ENCODE peak calls at places on chromosomes 7 and 10, in ten cellular contexts. H is dermis blood vessel endothelial cell; J is stimulated activated CD4-positive, alpha-beta T cell treated with anti-CD3 and anti-CD28 coated beads, Interleukin-1b, Interleukin-23, amount 100 ng/mL, for 4 hours; X is memory B cell; W is left colon; M is GM10248; B is MCF 10A; Z is amniotic epithelial cell; O is EH; I is glutamatergic neuron. L is an unnamed sample.

GRCh38 chr7:157656195-157656769 is 319.5 kb downstream of the DNAJB6 start:
- DNase-seq in H (no peak), B (no peak), Z (no peak), J (no peak), I (peak; percentile 46), M (no peak), X (no peak), W (no peak), O (no peak), L (no peak)

GRCh38 chr7:142873281-142873784 is 12.2 kb downstream of the TRPV6 start:
- DNase-seq in O (peak; percentile 8), X (no peak), I (no peak), W (no peak), H (peak; percentile 16), Z (peak; percentile 6), M (peak; percentile 59), J (no peak), B (no peak), L (no peak)

GRCh38 chr10:82288461-82288881 is 413.5 kb downstream of the NRG3 start:
- DNase-seq in J (no peak), O (no peak), W (no peak), B (peak; percentile 81), I (no peak), X (no peak), H (no peak), Z (peak; percentile 86), M (no peak), L (no peak)

GRCh38 chr7:100662377-100662776 is 6.1 kb upstream of the ACTL6B start:
- DNase-seq in M (no peak), Z (no peak), H (no peak), O (no peak), I (no peak), W (no peak), B (no peak), X (no peak), J (no peak), L (no peak)

GRCh38 chr7:158957507-158957900 is 101.1 kb downstream of the DYNC2I1 start:
- DNase-seq in Z (no peak), I (peak; percentile 62), J (no peak), B (no peak), H (no peak), O (no peak), W (no peak), X (no peak), M (no peak), L (no peak)

GRCh38 chr7:151550601-151551286 is 31.0 kb upstream of the RHEB start:
- DNase-seq in Z (peak; percentile 99), J (no peak), W (no peak), M (no peak), O (peak; percentile 72), X (no peak), B (peak; percentile 37), I (no peak), H (peak; percentile 71), L (peak; percentile 97)

GRCh38 chr7:22350466-22351328 is 6.3 kb downstream of the RAPGEF5 start:
- DNase-seq in X (no peak), H (peak; percentile 72), O (peak; percentile 71), B (no peak), M (no peak), I (no peak), J (no peak), W (no peak), Z (peak; percentile 68), L (peak; percentile 36)

GRCh38 chr7:157688439-157689268 is 351.9 kb downstream of the DNAJB6 start:
- DNase-seq in W (no peak), I (no peak), H (no peak), O (no peak), J (no peak), M (no peak), Z (no peak), X (no peak), B (no peak), L (no peak)

GRCh38 chr7:123242467-123243097 is 42.8 kb upstream of the SLC13A1 start:
- DNase-seq in O (no peak), X (no peak), Z (no peak), M (no peak), W (peak; percentile 24), J (no peak), B (no peak), I (no peak), H (no peak), L (no peak)

GRCh38 chr7:44638611-44639557 is 32.5 kb downstream of the OGDH start:
- DNase-seq in Z (peak; percentile 55), J (peak; percentile 59), M (peak; percentile 81), X (peak; percentile 28), I (no peak), W (peak; percentile 91), H (peak; percentile 68), O (peak; percentile 84), B (peak; percentile 90), L (peak; percentile 79)

GRCh38 chr10:34145751-34146150 is 669.3 kb downstream of the PARD3 start:
- DNase-seq in H (peak; percentile 61), M (no peak), W (no peak), I (no peak), J (no peak), Z (peak; percentile 59), O (peak; percentile 87), B (peak; percentile 46), X (no peak), L (no peak)

GRCh38 chr7:134071355-134072331 is 55.5 kb upstream of the LRGUK start:
- DNase-seq in I (no peak), Z (no peak), M (peak; percentile 30), X (no peak), H (no peak), O (no peak), B (no peak), W (no peak), J (no peak), L (no peak)

GRCh38 chr7:69166979-69167516 is 431.2 kb upstream of the AUTS2 start:
- DNase-seq in I (no peak), J (no peak), O (no peak), X (no peak), B (no peak), Z (no peak), H (no peak), W (no peak), M (no peak), L (peak; percentile 1)

GRCh38 chr10:60417024-60417423 is 27.3 kb upstream of the ANK3 start:
- DNase-seq in X (no peak), B (no peak), H (no peak), W (no peak), Z (peak; percentile 65), I (no peak), J (no peak), M (no peak), O (no peak), L (no peak)

GRCh38 chr10:4733150-4733842 is 92.7 kb upstream of the AKR1E2 start:
- DNase-seq in W (no peak), Z (peak; percentile 23), M (no peak), O (no peak), J (no peak), I (no peak), B (peak; percentile 8), H (peak; percentile 55), X (no peak), L (peak; percentile 98)

GRCh38 chr10:78805176-78805575 is 263.6 kb upstream of the ZMIZ1 start:
- DNase-seq in X (no peak), Z (peak; percentile 98), I (no peak), M (no peak), H (no peak), B (no peak), W (peak; percentile 60), J (no peak), O (peak; percentile 100), L (peak; percentile 56)

GRCh38 chr10:4650109-4650508 is 175.9 kb upstream of the AKR1E2 start:
- DNase-seq in W (no peak), J (no peak), O (peak; percentile 59), Z (no peak), I (no peak), B (no peak), H (peak; percentile 70), M (no peak), X (no peak), L (no peak)